ENCODE peak calls at places on chromosomes 5 and 9, in four cellular contexts. H is H1, N is HepG2, L is K562. Q is an unnamed sample.

GRCh38 chr5:86869268-86869667 is 251.5 kb downstream of the COX7C start:
- DNase-seq in H (no peak), N (no peak), L (no peak), Q (no peak)

GRCh38 chr9:137237759-137238726 is 3.0 kb upstream of the TUBB4B start:
- DNase-seq in H (no peak), N (no peak), L (no peak), Q (no peak)

GRCh38 chr9:70496244-70496643 is 81.8 kb upstream of the KLF9 start:
- DNase-seq in H (no peak), N (no peak), L (no peak), Q (no peak)

GRCh38 chr9:127566351-127567001 is 45.6 kb upstream of the STXBP1 start:
- DNase-seq in H (no peak), N (no peak), L (no peak), Q (no peak)

GRCh38 chr5:15791274-15791673 is 291.3 kb downstream of the FBXL7 start:
- DNase-seq in H (no peak), N (no peak), L (no peak), Q (no peak)

GRCh38 chr9:96193356-96193755 is 108.6 kb downstream of the HSD17B3 start:
- DNase-seq in H (no peak), N (no peak), L (no peak), Q (no peak)

GRCh38 chr5:157106668-157107461 is 2.0 kb downstream of the HAVCR2 start:
- DNase-seq in H (no peak), N (no peak), L (no peak), Q (peak; percentile 15)

GRCh38 chr5:160315968-160316367 is 3.6 kb upstream of the CCNJL start:
- DNase-seq in H (no peak), N (peak; percentile 85), L (no peak), Q (no peak)

GRCh38 chr5:180658774-180659564 is 9.6 kb upstream of the FLT4 start:
- DNase-seq in H (no peak), N (no peak), L (no peak), Q (no peak)

GRCh38 chr9:76789850-76790249 is 25.6 kb downstream of the PCA3 start:
- DNase-seq in H (no peak), N (no peak), L (no peak), Q (no peak)

GRCh38 chr9:125854553-125855275 is 107.5 kb downstream of the PBX3 start:
- DNase-seq in H (no peak), N (no peak), L (no peak), Q (no peak)

GRCh38 chr5:134568761-134569725 is 43.6 kb downstream of the JADE2 start:
- DNase-seq in H (no peak), N (no peak), L (no peak), Q (no peak)

GRCh38 chr5:67182406-67182805 is 14.2 kb downstream of the CD180 start:
- DNase-seq in H (peak; percentile 55), N (no peak), L (peak; percentile 14), Q (no peak)

GRCh38 chr9:99039388-99040182 is 65.3 kb upstream of the TGFBR1 start:
- DNase-seq in H (no peak), N (no peak), L (no peak), Q (no peak)

GRCh38 chr5:170630711-170631141 is 126.9 kb downstream of the KCNIP1 start:
- DNase-seq in H (no peak), N (no peak), L (peak; percentile 42), Q (no peak)

GRCh38 chr5:170629566-170630175 is 125.9 kb downstream of the KCNIP1 start:
- DNase-seq in H (no peak), N (no peak), L (no peak), Q (no peak)

GRCh38 chr5:170628691-170629565 is 125.1 kb downstream of the KCNIP1 start:
- DNase-seq in H (no peak), N (no peak), L (no peak), Q (no peak)

GRCh38 chr5:170631471-170632195 is 127.8 kb downstream of the KCNIP1 start:
- DNase-seq in H (no peak), N (peak; percentile 15), L (peak; percentile 22), Q (no peak)

DNA sequence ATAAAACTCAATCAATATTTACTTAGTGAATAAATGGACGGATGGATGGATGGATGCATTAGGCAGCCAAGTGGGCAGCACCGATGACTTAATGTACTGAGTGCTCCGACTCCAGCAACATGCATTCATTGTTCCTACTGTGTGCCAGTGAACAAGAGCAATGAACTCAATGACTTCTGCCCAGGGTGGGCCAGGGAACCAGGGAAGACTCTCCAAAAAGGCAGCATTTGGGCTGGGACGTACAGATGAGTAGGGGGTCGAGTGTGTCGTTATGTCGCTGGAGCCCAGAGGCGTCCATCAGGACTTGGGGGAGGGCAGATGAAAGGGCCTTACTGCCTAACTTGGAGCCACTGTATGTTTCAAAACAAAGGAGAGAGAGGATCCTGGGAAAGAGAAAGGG is 126.4 kb downstream of the KCNIP1 start:
- DNase-seq in H (no peak), N (no peak), L (no peak), Q (no peak)
- TF ChIP-seq BRCA1 in H (no peak), N (no peak), L (no peak), Q (no peak)

DNA sequence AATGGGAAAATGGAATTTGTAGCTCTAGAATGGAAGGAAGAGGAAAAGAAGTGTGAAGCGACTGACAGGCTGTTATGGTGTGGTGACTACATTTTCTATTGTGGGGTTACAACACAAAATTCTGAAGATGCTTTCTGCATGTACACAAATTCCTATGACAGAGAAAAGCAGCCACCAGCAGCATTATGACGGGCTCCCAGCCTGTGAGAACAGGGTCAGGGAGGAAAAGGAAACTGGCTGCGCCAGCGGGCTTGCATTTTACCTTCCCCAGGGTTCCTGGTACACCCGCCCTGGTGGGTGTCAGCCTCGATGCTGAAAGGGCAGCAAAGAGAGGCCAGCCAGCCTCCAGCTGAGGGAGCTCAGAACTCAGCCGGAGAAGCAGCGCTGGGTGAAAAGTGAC is 41.0 kb downstream of the DDX31 start:
- DNase-seq in H (no peak), N (no peak), L (no peak), Q (no peak)
- TF ChIP-seq BRCA1 in H (no peak), N (no peak), L (no peak), Q (no peak)

DNA sequence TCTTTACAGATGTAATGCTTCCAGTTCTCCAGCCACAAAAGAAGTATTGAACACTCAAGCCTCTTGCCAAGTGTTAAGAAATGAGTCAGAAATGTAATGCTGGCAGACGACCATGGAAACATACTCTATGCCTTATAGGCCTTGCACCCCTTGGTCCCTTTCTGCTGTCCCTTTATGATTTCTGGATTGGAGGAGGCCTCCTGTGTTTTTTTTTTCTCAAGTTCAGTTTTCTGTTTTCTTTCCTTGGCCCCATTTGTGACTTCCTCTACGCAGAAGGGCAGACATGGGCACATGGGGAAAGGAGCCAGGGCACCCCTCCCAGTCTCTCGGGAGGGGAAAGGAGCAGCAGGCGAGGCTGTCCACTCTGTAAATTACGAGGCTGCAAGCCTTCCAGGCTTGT is 53.4 kb downstream of the SNX18 start:
- DNase-seq in H (no peak), N (no peak), L (no peak), Q (no peak)
- TF ChIP-seq BRCA1 in H (no peak), N (no peak), L (no peak), Q (no peak)

DNA sequence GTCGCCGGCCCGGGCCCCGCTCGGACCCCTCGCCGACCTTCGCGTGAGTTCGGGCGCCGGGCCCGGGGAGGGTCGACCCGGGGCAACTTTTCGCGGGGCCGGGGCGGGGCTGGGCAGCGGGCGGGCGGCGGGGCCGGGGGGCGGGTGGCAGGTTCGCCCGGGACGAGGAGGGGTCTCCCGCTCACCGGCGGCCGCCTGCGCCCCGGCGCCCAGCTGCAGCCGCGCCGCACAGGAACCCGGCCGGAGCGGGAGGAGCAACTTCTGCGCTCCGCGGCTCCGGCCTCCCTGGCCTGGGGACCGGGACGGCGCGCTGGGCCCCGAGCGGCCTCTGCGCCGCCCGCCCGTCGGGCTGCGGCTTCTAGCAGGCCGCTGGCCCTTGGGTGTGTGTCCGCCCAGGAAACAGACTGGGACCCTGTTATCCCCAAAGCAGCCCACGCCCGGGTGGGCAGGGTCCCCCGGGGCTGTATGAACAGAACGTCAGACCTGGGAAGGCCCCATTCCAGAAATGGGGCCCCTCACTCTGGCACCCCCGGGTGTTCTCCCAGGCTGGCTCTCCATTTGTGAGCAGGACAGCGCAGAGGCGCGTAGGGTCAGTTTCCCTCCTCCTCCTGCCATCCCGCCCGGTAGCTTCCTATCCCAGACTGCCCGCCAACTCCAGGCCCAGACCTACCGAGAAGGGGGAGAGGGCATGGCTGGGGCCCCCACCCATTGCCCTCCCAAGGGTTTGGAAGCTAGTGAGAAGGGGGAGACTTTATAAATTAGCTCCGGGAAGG is 685 bp downstream of the RXRA start:
- DNase-seq in H (no peak), N (no peak), L (peak; percentile 62), Q (no peak)
- TF ChIP-seq BRCA1 in H (no peak), N (no peak), L (no peak), Q (no peak)

GRCh38 chr9:122209451-122209850 is 19.3 kb downstream of the LHX6 start:
- DNase-seq in H (no peak), N (no peak), L (no peak), Q (no peak)

GRCh38 chr9:122205176-122205575 is 23.6 kb downstream of the LHX6 start:
- DNase-seq in H (no peak), N (no peak), L (no peak), Q (no peak)

GRCh38 chr9:122203995-122204394 is 24.8 kb downstream of the LHX6 start:
- DNase-seq in H (no peak), N (no peak), L (no peak), Q (no peak)

GRCh38 chr9:122204491-122204890 is 24.3 kb downstream of the LHX6 start:
- DNase-seq in H (no peak), N (no peak), L (no peak), Q (no peak)

GRCh38 chr9:122206118-122207046 is 22.4 kb downstream of the LHX6 start:
- DNase-seq in H (no peak), N (no peak), L (no peak), Q (no peak)
- TF ChIP-seq BRCA1 in H (no peak), N (no peak), L (no peak), Q (no peak)

GRCh38 chr5:30894811-30895210 is 298.7 kb upstream of the CDH6 start:
- DNase-seq in H (no peak), N (no peak), L (no peak), Q (no peak)
- TF ChIP-seq BRCA1 in H (no peak), N (no peak), L (no peak), Q (no peak)

GRCh38 chr9:114026335-114026734 is 51.8 kb downstream of the AMBP start:
- DNase-seq in H (peak; percentile 23), N (no peak), L (no peak), Q (no peak)
- TF ChIP-seq BRCA1 in H (no peak), N (no peak), L (no peak), Q (no peak)

GRCh38 chr5:138697720-138698360 is 55.4 kb upstream of the CTNNA1 start:
- DNase-seq in H (no peak), N (no peak), L (no peak), Q (no peak)

GRCh38 chr5:138694146-138694545 is 59.1 kb upstream of the CTNNA1 start:
- DNase-seq in H (no peak), N (no peak), L (no peak), Q (no peak)

GRCh38 chr5:138695781-138696180 is 57.4 kb upstream of the CTNNA1 start:
- DNase-seq in H (no peak), N (no peak), L (no peak), Q (no peak)

GRCh38 chr5:138698713-138699112 is 54.5 kb upstream of the CTNNA1 start:
- DNase-seq in H (no peak), N (no peak), L (no peak), Q (no peak)

GRCh38 chr5:138696501-138696900 is 56.7 kb upstream of the CTNNA1 start:
- DNase-seq in H (no peak), N (no peak), L (no peak), Q (no peak)
- TF ChIP-seq BRCA1 in H (no peak), N (no peak), L (no peak), Q (no peak)